ENCODE peak calls at places on chromosomes 3 and 15, in four cellular contexts. U, C, D and Z are unnamed samples.

GRCh38 chr15:80906159-80906775 is 83.4 kb downstream of the MESD start:
- DNase-seq in U (no peak), C (no peak), D (no peak), Z (no peak)

GRCh38 chr3:170532573-170532972 is 53.3 kb downstream of the SLC7A14 start:
- DNase-seq in U (no peak), C (no peak), D (no peak), Z (no peak)

GRCh38 chr3:50154840-50155490 is at the start of gene SEMA3F:
- DNase-seq in U (peak; percentile 81), C (peak; percentile 61), D (peak; percentile 75), Z (peak; percentile 63)

GRCh38 chr3:112327371-112327951 is 5.5 kb upstream of the CD200 start:
- DNase-seq in U (peak; percentile 76), C (no peak), D (peak; percentile 37), Z (no peak)

GRCh38 chr15:82539690-82540054 is 585 bp downstream of the RPS17 start:
- DNase-seq in U (no peak), C (no peak), D (no peak), Z (no peak)

GRCh38 chr15:74044267-74045110 is 37.9 kb downstream of the GOLGA6A start:
- DNase-seq in U (no peak), C (no peak), D (no peak), Z (no peak)

GRCh38 chr3:146476094-146476740 is 6.9 kb upstream of the PLSCR2 start:
- DNase-seq in U (no peak), C (no peak), D (no peak), Z (no peak)

GRCh38 chr15:76340198-76340801 is 3.7 kb downstream of the ISL2 start:
- DNase-seq in U (peak; percentile 35), C (no peak), D (peak; percentile 67), Z (no peak)

GRCh38 chr15:94602771-94603474 is 371.6 kb downstream of the MCTP2 start:
- DNase-seq in U (peak; percentile 99), C (no peak), D (no peak), Z (no peak)

GRCh38 chr15:83973816-83974215 is 261.8 kb upstream of the GOLGA6L4 start:
- DNase-seq in U (peak; percentile 34), C (no peak), D (no peak), Z (no peak)